ENCODE peak calls at places on chromosomes 4 and X, in seven cellular contexts. H is neuronal stem cell, Q is AG04450, X is ascending aorta, K is pancreas, L is iPS DF 6.9, I is psoas muscle. Y is an unnamed sample. For H3K9me3 and H3K27me3, the result is how much of the 10 kb centered on the place peaks cover.

GRCh38 chrX:53086464-53086863 is 4.3 kb downstream of the TSPYL2 start:
- DNase-seq in H (no peak), Q (no peak), X (peak), K (peak), L (no peak), I (no peak), Y (no peak)

GRCh38 chr4:55980725-55981124 is 32.0 kb downstream of the CEP135 start:
- DNase-seq in H (no peak), Q (no peak), X (no peak), K (no peak), L (no peak), I (no peak), Y (no peak)

GRCh38 chr4:13268165-13268564 is 216.0 kb downstream of the RAB28 start:
- DNase-seq in H (no peak), Q (no peak), X (no peak), K (no peak), L (no peak), I (no peak), Y (no peak)

GRCh38 chr4:83083925-83084475 is 30.5 kb downstream of the PLAC8 start:
- DNase-seq in H (no peak), Q (no peak), X (no peak), K (no peak), L (no peak), I (no peak), Y (peak)

GRCh38 chrX:103687073-103687695 is 685 bp upstream of the MORF4L2 start:
- DNase-seq in H (peak), Q (peak), X (peak), K (peak), L (no peak), I (peak), Y (peak)

GRCh38 chr4:7202391-7202790 is 10.1 kb downstream of the SORCS2 start:
- DNase-seq in H (no peak), Q (no peak), X (no peak), K (no peak), L (no peak), I (no peak), Y (no peak)

GRCh38 chr4:48813984-48814383 is 16.9 kb upstream of the OCIAD1 start:
- DNase-seq in H (no peak), Q (no peak), X (no peak), K (no peak), L (no peak), I (no peak), Y (no peak)

GRCh38 chr4:148514041-148514440 is 71.8 kb upstream of the NR3C2 start:
- DNase-seq in H (no peak), Q (no peak), X (no peak), K (no peak), L (no peak), I (no peak), Y (no peak)

GRCh38 chr4:55216871-55217635 is 91.7 kb upstream of the KDR start:
- DNase-seq in H (no peak), Q (no peak), X (no peak), K (no peak), L (no peak), I (no peak), Y (no peak)

GRCh38 chrX:135340827-135341226 is 31.5 kb downstream of the ETDC start:
- DNase-seq in H (no peak), Q (no peak), X (no peak), K (no peak), L (no peak), I (no peak), Y (no peak)

DNA sequence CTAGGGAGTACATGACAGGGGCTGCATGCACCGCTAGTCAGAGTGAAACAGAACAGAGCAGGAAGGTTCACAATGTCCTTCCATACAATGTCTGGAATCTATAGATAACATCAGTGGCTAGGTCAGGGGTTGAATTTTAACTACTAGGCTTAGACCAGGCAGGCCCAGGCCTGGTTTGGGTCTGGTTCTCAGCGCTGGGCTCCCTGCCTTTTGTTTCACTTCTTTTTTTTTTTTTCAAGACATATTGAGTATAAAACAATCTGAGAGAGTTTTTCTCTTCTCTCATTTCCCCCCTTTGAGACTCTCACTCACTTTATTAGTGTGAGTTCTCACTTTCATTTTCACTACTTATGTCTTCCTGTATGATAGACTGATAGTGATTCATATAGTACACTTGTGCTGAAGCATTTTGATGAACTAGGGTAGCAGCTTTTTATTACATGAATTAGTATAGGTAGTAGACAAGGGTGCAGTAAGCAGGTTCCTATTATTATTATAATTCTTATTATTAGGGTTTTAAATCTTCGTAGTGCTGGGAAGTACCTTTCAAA is 120.0 kb upstream of the ZDHHC15 start:
- DNase-seq in H (no peak), Q (no peak), X (no peak), K (no peak), L (no peak), I (no peak), Y (no peak)
- H3K9me3 ChIP-seq in H (under half), Q (under half), X (under half), K (under half), L (under half), I (under half), Y (under half)

GRCh38 chr4:52045028-52045427 is 6.1 kb upstream of the SPATA18 start:
- DNase-seq in H (no peak), Q (no peak), X (no peak), K (no peak), L (no peak), I (no peak), Y (no peak)
- H3K27me3 ChIP-seq in H (under half), Q (under half), X (under half), K (under half), L (under half), I (under half), Y (under half)

GRCh38 chrX:44922980-44923379 is 50.0 kb downstream of the KDM6A start:
- DNase-seq in H (no peak), Q (no peak), X (no peak), K (no peak), L (no peak), I (no peak), Y (no peak)

GRCh38 chrX:44931441-44931973 is 58.5 kb downstream of the KDM6A start:
- DNase-seq in H (no peak), Q (no peak), X (no peak), K (no peak), L (no peak), I (no peak), Y (no peak)

GRCh38 chrX:44927398-44927797 is 54.4 kb downstream of the KDM6A start:
- DNase-seq in H (no peak), Q (no peak), X (no peak), K (no peak), L (no peak), I (no peak), Y (no peak)
- H3K9me3 ChIP-seq in H (under half), Q (under half), X (under half), K (under half), L (under half), I (under half), Y (under half)

DNA sequence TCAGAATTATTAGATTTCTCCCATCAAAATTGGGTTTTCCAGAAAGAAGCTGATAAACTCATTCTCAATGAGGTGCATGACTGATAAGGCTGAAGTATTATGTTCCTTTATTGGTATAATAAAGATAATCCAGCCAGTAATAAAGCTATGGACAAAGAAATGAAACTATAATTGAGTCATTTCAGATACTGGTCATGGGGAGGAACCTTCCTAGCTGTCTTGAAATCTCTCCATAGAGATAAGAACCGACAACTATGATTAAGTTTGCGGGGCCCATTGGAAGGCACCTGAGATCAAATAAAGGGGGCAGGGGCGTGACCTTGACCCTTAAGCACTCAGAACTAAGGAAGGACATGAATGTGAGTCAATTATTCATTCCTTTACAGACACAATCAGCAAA is 47.8 kb downstream of the RAI2 start:
- DNase-seq in H (no peak), Q (no peak), X (no peak), K (no peak), L (no peak), I (no peak), Y (no peak)
- H3K27me3 ChIP-seq in H (under half), Q (under half), X (under half), K (under half), L (under half), I (under half), Y (under half)

DNA sequence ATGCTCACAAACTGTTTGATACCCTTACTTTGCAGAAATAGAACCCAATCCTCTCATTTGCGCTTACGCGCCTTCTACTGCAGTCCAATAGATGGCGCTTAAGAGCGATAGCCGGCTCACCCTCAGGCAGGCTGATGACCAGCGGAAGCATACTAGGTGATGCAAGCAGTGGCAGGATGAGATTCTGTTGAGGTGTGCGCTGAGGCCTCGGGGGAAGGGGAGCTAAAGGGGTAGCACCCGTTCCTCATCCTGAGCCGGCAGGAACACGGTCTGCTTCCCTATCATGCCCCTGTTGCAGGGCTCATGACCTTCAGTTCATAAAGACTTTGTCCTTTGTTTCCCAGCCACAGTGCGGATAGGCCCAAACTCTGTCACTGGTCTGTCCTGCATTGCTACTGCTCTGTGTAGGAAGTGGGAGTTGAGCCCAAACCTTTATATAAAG is 628.9 kb downstream of the TLL1 start:
- DNase-seq in H (peak), Q (no peak), X (no peak), K (no peak), L (peak), I (no peak), Y (no peak)
- H3K9me3 ChIP-seq in H (under half), Q (under half), X (under half), K (under half), L (under half), I (under half), Y (under half)

DNA sequence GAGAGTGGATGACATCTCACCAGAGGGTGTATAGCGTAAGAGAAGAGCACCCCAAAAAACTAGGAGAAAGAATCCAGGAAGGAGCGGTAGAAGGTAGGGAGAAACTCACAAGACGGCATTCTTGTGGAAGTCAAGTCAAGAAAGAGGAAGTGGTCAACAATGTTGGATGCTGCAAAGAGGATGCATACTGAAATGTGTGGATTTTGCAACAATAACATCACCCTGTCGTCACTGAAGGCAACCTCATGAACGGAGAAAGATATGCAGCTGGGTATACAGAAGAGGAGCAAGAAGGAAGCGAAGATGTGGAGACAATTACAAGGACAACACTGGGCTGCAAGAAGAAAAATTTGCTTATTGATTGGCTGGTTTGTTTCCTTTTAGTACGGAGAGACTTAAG is 11.4 kb upstream of the TAPT1 start:
- DNase-seq in H (no peak), Q (no peak), X (no peak), K (no peak), L (no peak), I (no peak), Y (no peak)
- H3K27me3 ChIP-seq in H (under half), Q (under half), X (under half), K (under half), L (under half), I (under half), Y (under half)

Y was measured in CD4-positive, alpha-beta T cell.